ENCODE peak calls at places on chromosome 2, in four cellular contexts. L, T, K and B are unnamed samples.

GRCh38 chr2:85557130-85557529 is 4.2 kb downstream of the GGCX start:
- DNase-seq in L (no peak), T (no peak), K (no peak), B (no peak)

GRCh38 chr2:191569025-191569424 is 108.9 kb upstream of the NABP1 start:
- DNase-seq in L (no peak), T (no peak), K (no peak), B (no peak)

GRCh38 chr2:46188041-46188715 is 109.0 kb upstream of the EPAS1 start:
- DNase-seq in L (no peak), T (no peak), K (no peak), B (no peak)

GRCh38 chr2:106944220-106944619 is 58.3 kb upstream of the ST6GAL2 start:
- DNase-seq in L (no peak), T (no peak), K (no peak), B (no peak)

GRCh38 chr2:65128297-65129190 is 1.4 kb downstream of the RAB1A start:
- DNase-seq in L (no peak), T (no peak), K (no peak), B (no peak)

GRCh38 chr2:148764820-148765219 is 110.2 kb upstream of the KIF5C start:
- DNase-seq in L (no peak), T (no peak), K (no peak), B (no peak)

GRCh38 chr2:129167456-129167855 is 812.0 kb upstream of the RAB6C start:
- DNase-seq in L (no peak), T (no peak), K (no peak), B (no peak)

GRCh38 chr2:179268277-179268935 is 3.8 kb upstream of the SESTD1 start:
- DNase-seq in L (peak), T (no peak), K (no peak), B (no peak)

GRCh38 chr2:229713371-229714079 is 830 bp downstream of the DNER start:
- DNase-seq in L (no peak), T (no peak), K (no peak), B (no peak)

GRCh38 chr2:238389985-238390682 is 36.6 kb upstream of the ASB1 start:
- DNase-seq in L (no peak), T (no peak), K (no peak), B (no peak)

GRCh38 chr2:190343500-190344274 is at the start of gene INPP1:
- DNase-seq in L (peak), T (no peak), K (peak), B (peak)

GRCh38 chr2:67451086-67451832 is 54.1 kb downstream of the ETAA1 start:
- DNase-seq in L (no peak), T (no peak), K (no peak), B (no peak)

GRCh38 chr2:128495996-128496547 is 177.4 kb upstream of the HS6ST1 start:
- DNase-seq in L (no peak), T (no peak), K (no peak), B (no peak)

GRCh38 chr2:11692966-11693521 is 23.0 kb upstream of the NTSR2 start:
- DNase-seq in L (peak), T (peak), K (peak), B (peak)

GRCh38 chr2:76642122-76642521 is 880.1 kb downstream of the LRRTM4 start:
- DNase-seq in L (no peak), T (no peak), K (no peak), B (no peak)

GRCh38 chr2:7037340-7038333 is 120.4 kb downstream of the RNF144A start:
- DNase-seq in L (peak), T (peak), K (peak), B (peak)

GRCh38 chr2:217941339-217941738 is 61.5 kb downstream of the TNS1 start:
- DNase-seq in L (peak), T (no peak), K (no peak), B (no peak)

GRCh38 chr2:238525990-238526389 is 99.3 kb downstream of the ASB1 start:
- DNase-seq in L (no peak), T (no peak), K (no peak), B (no peak)

GRCh38 chr2:212797484-212798205 is 259.0 kb upstream of the ERBB4 start:
- DNase-seq in L (no peak), T (no peak), K (no peak), B (no peak)

GRCh38 chr2:235496239-235496621 is 2.4 kb downstream of the AGAP1 start:
- DNase-seq in L (no peak), T (no peak), K (no peak), B (no peak)

GRCh38 chr2:48734576-48735303 is 20.8 kb downstream of the LHCGR start:
- DNase-seq in L (peak), T (no peak), K (no peak), B (no peak)

GRCh38 chr2:86068098-86069047 is 37.3 kb downstream of the POLR1A start:
- DNase-seq in L (no peak), T (no peak), K (peak), B (no peak)

GRCh38 chr2:168798076-168798887 is 4.2 kb upstream of the NOSTRIN start:
- DNase-seq in L (no peak), T (no peak), K (no peak), B (no peak)

GRCh38 chr2:193584001-193584400 is 1389.3 kb upstream of the TMEFF2 start:
- DNase-seq in L (no peak), T (peak), K (no peak), B (no peak)

GRCh38 chr2:239454507-239454906 is 53.7 kb upstream of the HDAC4 start:
- DNase-seq in L (no peak), T (no peak), K (no peak), B (no peak)

GRCh38 chr2:191311627-191312026 is 66.4 kb downstream of the MYO1B start:
- DNase-seq in L (no peak), T (peak), K (no peak), B (no peak)

GRCh38 chr2:112924855-112925254 is 13.9 kb downstream of the IL37 start:
- DNase-seq in L (no peak), T (no peak), K (no peak), B (no peak)

GRCh38 chr2:191677091-191677645 is 768 bp upstream of the NABP1 start:
- DNase-seq in L (peak), T (no peak), K (peak), B (no peak)

GRCh38 chr2:108194409-108195132 is 45.2 kb upstream of the SULT1C3 start:
- DNase-seq in L (no peak), T (no peak), K (no peak), B (no peak)

GRCh38 chr2:870426-870825 is 80.2 kb upstream of the SNTG2 start:
- DNase-seq in L (no peak), T (no peak), K (no peak), B (no peak)

GRCh38 chr2:161048317-161048716 is 111.9 kb upstream of the TANK start:
- DNase-seq in L (no peak), T (no peak), K (no peak), B (no peak)

GRCh38 chr2:134718095-134718955 is 475 bp downstream of the TMEM163 start:
- DNase-seq in L (peak), T (no peak), K (no peak), B (no peak)

GRCh38 chr2:237213325-237214040 is 127.8 kb downstream of the COPS8 start:
- DNase-seq in L (peak), T (no peak), K (no peak), B (no peak)

GRCh38 chr2:25756444-25757022 is 83.2 kb upstream of the DTNB start:
- DNase-seq in L (no peak), T (no peak), K (no peak), B (no peak)

GRCh38 chr2:235098273-235098672 is 146.5 kb downstream of the SH3BP4 start:
- DNase-seq in L (no peak), T (no peak), K (no peak), B (no peak)

GRCh38 chr2:6924918-6925194 is 7.6 kb downstream of the RNF144A start:
- DNase-seq in L (no peak), T (no peak), K (no peak), B (no peak)